ENCODE peak calls at places on chromosome 18, in six cellular contexts. I, X, M, K, C and F are unnamed samples.

GRCh38 chr18:77023115-77023782 is 109.3 kb downstream of the MBP start:
- DNase-seq in I (no peak), X (no peak), M (no peak), K (no peak), C (no peak), F (no peak)

GRCh38 chr18:8792688-8793316 is 87.4 kb downstream of the MTCL1 start:
- DNase-seq in I (no peak), X (no peak), M (no peak), K (no peak), C (no peak), F (no peak)

GRCh38 chr18:46917808-46918600 is 602 bp downstream of the KATNAL2 start:
- DNase-seq in I (peak; percentile 96), X (peak; percentile 64), M (peak; percentile 48), K (no peak), C (no peak), F (peak; percentile 34)

GRCh38 chr18:3067213-3068118 is 54.5 kb upstream of the LPIN2 start:
- DNase-seq in I (no peak), X (no peak), M (no peak), K (no peak), C (peak; percentile 40), F (no peak)

GRCh38 chr18:62751341-62751821 is 36.0 kb downstream of the PHLPP1 start:
- DNase-seq in I (peak; percentile 88), X (peak; percentile 12), M (peak; percentile 90), K (no peak), C (no peak), F (no peak)

GRCh38 chr18:61842146-61842545 is 50.7 kb downstream of the RNF152 start:
- DNase-seq in I (no peak), X (no peak), M (no peak), K (no peak), C (peak; percentile 9), F (no peak)

GRCh38 chr18:13585379-13586153 is 140.8 kb downstream of the FAM210A start:
- DNase-seq in I (no peak), X (no peak), M (no peak), K (no peak), C (no peak), F (no peak)

GRCh38 chr18:46343940-46344372 is 239.8 kb downstream of the HAUS1 start:
- DNase-seq in I (peak; percentile 69), X (no peak), M (no peak), K (no peak), C (peak; percentile 91), F (peak; percentile 52)

GRCh38 chr18:27363918-27364317 is 178.8 kb upstream of the CHST9 start:
- DNase-seq in I (peak; percentile 46), X (peak; percentile 24), M (no peak), K (no peak), C (no peak), F (peak; percentile 16)

GRCh38 chr18:24488824-24489493 is 28.5 kb downstream of the HRH4 start:
- DNase-seq in I (peak; percentile 76), X (peak; percentile 54), M (peak; percentile 55), K (peak; percentile 27), C (peak; percentile 66), F (peak; percentile 62)

GRCh38 chr18:52670903-52671302 is 330.9 kb downstream of the DCC start:
- DNase-seq in I (peak; percentile 36), X (peak; percentile 12), M (no peak), K (no peak), C (peak; percentile 21), F (peak; percentile 55)

GRCh38 chr18:40937386-40937785 is 1017.6 kb upstream of the PIK3C3 start:
- DNase-seq in I (no peak), X (no peak), M (no peak), K (no peak), C (no peak), F (no peak)

GRCh38 chr18:39635966-39636365 is 2070.4 kb upstream of the CELF4 start:
- DNase-seq in I (no peak), X (peak; percentile 11), M (no peak), K (no peak), C (no peak), F (no peak)

GRCh38 chr18:26089247-26090129 is 925 bp downstream of the SS18 start:
- DNase-seq in I (peak; percentile 41), X (peak; percentile 60), M (peak; percentile 52), K (no peak), C (peak; percentile 45), F (peak; percentile 33)

GRCh38 chr18:70374154-70374553 is 85.3 kb downstream of the SOCS6 start:
- DNase-seq in I (no peak), X (no peak), M (no peak), K (no peak), C (no peak), F (no peak)

GRCh38 chr18:69755856-69756496 is 191.7 kb downstream of the CD226 start:
- DNase-seq in I (no peak), X (no peak), M (no peak), K (no peak), C (no peak), F (no peak)

GRCh38 chr18:54162431-54162830 is 62.0 kb downstream of the MBD2 start:
- DNase-seq in I (no peak), X (peak; percentile 87), M (no peak), K (no peak), C (no peak), F (no peak)

GRCh38 chr18:59140287-59140885 is 702 bp downstream of the SEC11C start:
- DNase-seq in I (peak; percentile 59), X (peak; percentile 61), M (peak; percentile 64), K (no peak), C (peak; percentile 20), F (peak; percentile 69)

GRCh38 chr18:80033181-80034067 is 810 bp upstream of the RBFA start:
- DNase-seq in I (peak; percentile 84), X (peak; percentile 78), M (no peak), K (no peak), C (peak; percentile 6), F (no peak)

GRCh38 chr18:25921677-25922421 is 168.6 kb downstream of the SS18 start:
- DNase-seq in I (peak; percentile 84), X (peak; percentile 30), M (peak; percentile 39), K (peak; percentile 57), C (peak; percentile 67), F (peak; percentile 10)

GRCh38 chr18:904135-905090 is at the start of gene ADCYAP1:
- DNase-seq in I (peak; percentile 80), X (peak; percentile 40), M (peak; percentile 82), K (no peak), C (no peak), F (peak; percentile 31)

GRCh38 chr18:906416-907170 is 1.9 kb downstream of the ADCYAP1 start:
- DNase-seq in I (peak; percentile 91), X (peak; percentile 3), M (peak; percentile 69), K (no peak), C (no peak), F (peak; percentile 41)

GRCh38 chr18:905948-906415 is 1.3 kb downstream of the ADCYAP1 start:
- DNase-seq in I (peak; percentile 46), X (no peak), M (peak; percentile 45), K (no peak), C (no peak), F (no peak)

GRCh38 chr18:903703-904102 is 968 bp upstream of the ADCYAP1 start:
- DNase-seq in I (peak; percentile 83), X (peak; percentile 48), M (peak; percentile 86), K (no peak), C (no peak), F (peak; percentile 75)

DNA sequence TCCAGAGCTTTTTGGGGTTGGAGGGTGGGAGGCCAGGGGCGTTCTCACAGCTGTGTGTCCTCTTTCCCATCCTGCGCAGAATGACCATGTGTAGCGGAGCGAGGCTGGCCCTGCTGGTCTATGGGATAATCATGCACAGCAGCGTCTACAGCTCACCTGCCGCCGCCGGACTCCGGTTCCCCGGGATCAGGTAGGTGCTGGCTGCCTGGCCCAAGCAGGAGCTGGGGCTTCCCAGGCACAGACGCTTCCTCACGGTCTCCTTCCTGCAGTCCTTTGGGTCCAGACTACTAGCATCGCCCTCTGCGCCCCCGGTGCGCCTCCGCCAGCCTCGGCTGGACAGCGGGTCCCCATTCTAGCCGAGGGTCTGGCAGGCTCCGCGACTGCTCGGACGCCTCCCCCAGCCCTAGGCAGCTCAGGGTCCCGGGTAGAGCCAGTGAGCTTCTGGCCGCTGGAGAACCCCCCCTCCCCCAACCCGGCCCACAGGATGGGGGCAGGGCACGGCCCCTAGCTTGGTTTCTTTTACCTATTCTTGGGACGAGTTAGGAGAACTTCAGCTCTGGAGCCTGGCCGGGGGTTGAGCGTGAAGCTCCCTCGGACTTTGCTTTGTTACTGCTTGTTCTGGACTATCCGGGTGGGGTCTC is 756 bp downstream of the ADCYAP1 start:
- DNase-seq in I (peak; percentile 42), X (no peak), M (peak; percentile 45), K (no peak), C (no peak), F (no peak)
- TF ChIP-seq EZH2 in I (no peak), X (peak; percentile 1), M (peak; percentile 1), K (no peak), C (no peak), F (peak; percentile 21)

GRCh38 chr18:5029622-5030021 is 167.4 kb downstream of the AKAIN1 start:
- DNase-seq in I (no peak), X (no peak), M (no peak), K (no peak), C (no peak), F (no peak)

GRCh38 chr18:5036523-5036922 is 160.5 kb downstream of the AKAIN1 start:
- DNase-seq in I (peak; percentile 11), X (no peak), M (peak; percentile 23), K (no peak), C (no peak), F (no peak)

DNA sequence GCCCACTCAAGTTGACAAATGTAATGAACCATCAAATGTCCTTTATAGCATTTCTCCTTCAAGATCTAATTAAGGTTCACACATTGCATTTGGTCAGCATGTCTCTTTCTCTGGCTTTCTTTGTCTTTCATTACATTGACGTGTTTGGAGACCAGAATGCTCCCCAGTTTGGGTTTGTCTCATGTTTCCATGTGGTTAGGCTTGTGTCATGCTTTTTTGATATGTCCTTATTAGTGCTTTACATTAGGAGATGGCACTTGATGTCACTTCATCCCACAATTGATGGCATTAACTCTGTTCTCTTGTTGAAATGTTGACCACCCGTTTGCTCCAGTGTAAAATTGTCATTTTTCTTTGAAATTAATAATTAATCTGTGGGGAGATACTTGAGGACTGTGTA is 165.8 kb downstream of the AKAIN1 start:
- DNase-seq in I (no peak), X (no peak), M (no peak), K (no peak), C (no peak), F (no peak)
- TF ChIP-seq EZH2phosphoT487 in I (no peak), X (no peak), M (no peak), K (no peak), C (no peak), F (no peak)

GRCh38 chr18:22164337-22165048 is 4.9 kb upstream of the GATA6 start:
- DNase-seq in I (no peak), X (no peak), M (no peak), K (no peak), C (no peak), F (peak; percentile 45)
- H3K4me3 ChIP-seq in I (peak overlapping the region; percentile 58), X (no peak overlapping the region), M (peak overlapping the region; percentile 43), K (no peak overlapping the region), C (no peak overlapping the region), F (peak overlapping the region; percentile 63)

GRCh38 chr18:35733419-35733818 is 151.9 kb downstream of the GALNT1 start:
- DNase-seq in I (no peak), X (no peak), M (no peak), K (no peak), C (no peak), F (no peak)

GRCh38 chr18:35729971-35730668 is 148.6 kb downstream of the GALNT1 start:
- DNase-seq in I (no peak), X (no peak), M (no peak), K (no peak), C (no peak), F (no peak)

GRCh38 chr18:35732652-35733051 is 151.1 kb downstream of the GALNT1 start:
- DNase-seq in I (no peak), X (peak; percentile 81), M (no peak), K (no peak), C (no peak), F (no peak)

GRCh38 chr18:35730738-35731370 is 149.3 kb downstream of the GALNT1 start:
- DNase-seq in I (no peak), X (no peak), M (peak; percentile 21), K (no peak), C (no peak), F (no peak)

GRCh38 chr18:35732134-35732533 is 150.6 kb downstream of the GALNT1 start:
- DNase-seq in I (no peak), X (no peak), M (no peak), K (no peak), C (no peak), F (no peak)
- TF ChIP-seq EZH2 in I (no peak), X (no peak), M (no peak), K (no peak), C (no peak), F (no peak)